ENCODE peak calls at places on chromosomes 11 and 22, in six cellular contexts. A is endothelial cell; P is myocyte; K is activated B cell treated with CpG ODN at 0.5 μM for 24 hours; B is activated naive CD4-positive, alpha-beta T cell; E is cardiac muscle cell. G is an unnamed sample.

GRCh38 chr22:38014083-38014482 is 29.7 kb upstream of the SOX10 start:
- DNase-seq in A (no peak), P (no peak), K (no peak), B (no peak), E (no peak), G (no peak)

GRCh38 chr22:19238900-19239299 is 52.6 kb downstream of the CLTCL1 start:
- DNase-seq in A (no peak), P (peak), K (no peak), B (no peak), E (no peak), G (no peak)

GRCh38 chr11:87879118-87879517 is 296.1 kb downstream of the RAB38 start:
- DNase-seq in A (no peak), P (peak), K (no peak), B (no peak), E (peak), G (no peak)

GRCh38 chr22:50191041-50191740 is 5.5 kb downstream of the TRABD start:
- DNase-seq in A (no peak), P (no peak), K (peak), B (no peak), E (no peak), G (no peak)

GRCh38 chr22:28051787-28052356 is 132.8 kb upstream of the PITPNB start:
- DNase-seq in A (peak), P (peak), K (no peak), B (no peak), E (peak), G (no peak)

GRCh38 chr22:22048981-22049531 is 66.5 kb upstream of the TOP3B start:
- DNase-seq in A (no peak), P (no peak), K (no peak), B (no peak), E (no peak), G (no peak)

GRCh38 chr11:117629891-117630538 is 167.0 kb downstream of the DSCAML1 start:
- DNase-seq in A (no peak), P (no peak), K (no peak), B (no peak), E (no peak), G (no peak)

GRCh38 chr11:75303544-75304224 is 47.8 kb downstream of the ARRB1 start:
- DNase-seq in A (no peak), P (no peak), K (no peak), B (no peak), E (no peak), G (no peak)

GRCh38 chr11:38274031-38274430 is 1676.0 kb upstream of the RAG2 start:
- DNase-seq in A (no peak), P (peak), K (no peak), B (no peak), E (no peak), G (no peak)

GRCh38 chr22:37669586-37669985 is 5.8 kb upstream of the LGALS1 start:
- DNase-seq in A (no peak), P (no peak), K (no peak), B (no peak), E (no peak), G (no peak)

GRCh38 chr11:114478768-114479167 is 39.5 kb downstream of the REXO2 start:
- DNase-seq in A (no peak), P (no peak), K (no peak), B (no peak), E (peak), G (no peak)

GRCh38 chr11:78790784-78791183 is 216.1 kb upstream of the NARS2 start:
- DNase-seq in A (no peak), P (no peak), K (no peak), B (no peak), E (no peak), G (no peak)

GRCh38 chr22:20114506-20115475 is 1.1 kb upstream of the RANBP1 start:
- DNase-seq in A (no peak), P (no peak), K (no peak), B (no peak), E (no peak), G (no peak)

GRCh38 chr22:29343313-29343805 is 27.9 kb upstream of the RASL10A start:
- DNase-seq in A (no peak), P (no peak), K (no peak), B (no peak), E (peak), G (no peak)

GRCh38 chr11:14258177-14258935 is 100.6 kb downstream of the RRAS2 start:
- DNase-seq in A (no peak), P (no peak), K (no peak), B (no peak), E (peak), G (peak)

GRCh38 chr11:100918551-100919500 is 210.8 kb downstream of the PGR start:
- DNase-seq in A (no peak), P (peak), K (no peak), B (no peak), E (peak), G (no peak)

GRCh38 chr22:37275134-37275533 is 7.2 kb upstream of the CYTH4 start:
- DNase-seq in A (no peak), P (no peak), K (no peak), B (no peak), E (no peak), G (no peak)

GRCh38 chr11:7418916-7419315 is 66.4 kb upstream of the OLFML1 start:
- DNase-seq in A (no peak), P (no peak), K (no peak), B (no peak), E (no peak), G (no peak)

GRCh38 chr22:36315325-36315724 is 62.4 kb downstream of the APOL1 start:
- DNase-seq in A (no peak), P (no peak), K (no peak), B (no peak), E (no peak), G (no peak)

GRCh38 chr11:13644997-13645667 is 23.3 kb upstream of the FAR1 start:
- DNase-seq in A (no peak), P (no peak), K (no peak), B (no peak), E (no peak), G (no peak)

GRCh38 chr22:44329179-44329796 is 16.5 kb upstream of the SHISAL1 start:
- DNase-seq in A (no peak), P (no peak), K (no peak), B (no peak), E (no peak), G (no peak)

GRCh38 chr11:109421981-109422590 is at the start of gene C11orf87:
- DNase-seq in A (peak), P (peak), K (no peak), B (no peak), E (peak), G (no peak)

GRCh38 chr11:44963071-44963575 is 12.4 kb upstream of the TP53I11 start:
- DNase-seq in A (no peak), P (no peak), K (no peak), B (no peak), E (no peak), G (no peak)

GRCh38 chr11:121225402-121225801 is 67.2 kb upstream of the SC5D start:
- DNase-seq in A (no peak), P (no peak), K (no peak), B (no peak), E (no peak), G (no peak)

GRCh38 chr11:18171377-18172000 is 1.1 kb upstream of the MRGPRX4 start:
- DNase-seq in A (peak), P (no peak), K (no peak), B (no peak), E (peak), G (no peak)